ENCODE peak calls at places on chromosomes 4 and X, in ten cellular contexts. One of them, this sample, is unnamed.

GRCh38 chrX:21153503-21153902 is 220.7 kb upstream of the CNKSR2 start:
- DNase-seq in cardiac muscle cell: peak
- DNase-seq in AG09319: no peak
- DNase-seq in memory B cell: no peak
- DNase-seq in substantia nigra: no peak
- DNase-seq in stimulated activated CD4-positive, alpha-beta T cell treated with anti-CD3 and anti-CD28 coated beads, Interleukin-4, amount 100 ng/mL, for 24 hours: no peak
- DNase-seq in CD4-positive, alpha-beta T cell: no peak
- DNase-seq in amniotic stem cell: no peak
- DNase-seq in naive B cell: no peak
- DNase-seq in brain microvascular endothelial cell: peak
- DNase-seq in this sample: no peak

GRCh38 chr4:15654556-15655222 is 468 bp downstream of the FBXL5 start:
- DNase-seq in cardiac muscle cell: peak
- DNase-seq in AG09319: no peak
- DNase-seq in memory B cell: no peak
- DNase-seq in substantia nigra: peak
- DNase-seq in stimulated activated CD4-positive, alpha-beta T cell treated with anti-CD3 and anti-CD28 coated beads, Interleukin-4, amount 100 ng/mL, for 24 hours: peak
- DNase-seq in CD4-positive, alpha-beta T cell: peak
- DNase-seq in amniotic stem cell: no peak
- DNase-seq in naive B cell: no peak
- DNase-seq in brain microvascular endothelial cell: peak
- DNase-seq in this sample: no peak

GRCh38 chrX:7972586-7972985 is 45.4 kb upstream of the PNPLA4 start:
- DNase-seq in cardiac muscle cell: no peak
- DNase-seq in AG09319: no peak
- DNase-seq in memory B cell: no peak
- DNase-seq in substantia nigra: no peak
- DNase-seq in stimulated activated CD4-positive, alpha-beta T cell treated with anti-CD3 and anti-CD28 coated beads, Interleukin-4, amount 100 ng/mL, for 24 hours: no peak
- DNase-seq in CD4-positive, alpha-beta T cell: no peak
- DNase-seq in amniotic stem cell: no peak
- DNase-seq in naive B cell: no peak
- DNase-seq in brain microvascular endothelial cell: no peak
- DNase-seq in this sample: no peak

GRCh38 chrX:154142386-154142785 is 1.7 kb upstream of the OPN1LW start:
- DNase-seq in cardiac muscle cell: no peak
- DNase-seq in AG09319: no peak
- DNase-seq in memory B cell: no peak
- DNase-seq in substantia nigra: no peak
- DNase-seq in stimulated activated CD4-positive, alpha-beta T cell treated with anti-CD3 and anti-CD28 coated beads, Interleukin-4, amount 100 ng/mL, for 24 hours: no peak
- DNase-seq in CD4-positive, alpha-beta T cell: no peak
- DNase-seq in amniotic stem cell: no peak
- DNase-seq in naive B cell: no peak
- DNase-seq in brain microvascular endothelial cell: no peak
- DNase-seq in this sample: no peak

GRCh38 chr4:40829586-40829985 is 79.8 kb downstream of the NSUN7 start:
- DNase-seq in cardiac muscle cell: no peak
- DNase-seq in AG09319: no peak
- DNase-seq in memory B cell: no peak
- DNase-seq in substantia nigra: no peak
- DNase-seq in stimulated activated CD4-positive, alpha-beta T cell treated with anti-CD3 and anti-CD28 coated beads, Interleukin-4, amount 100 ng/mL, for 24 hours: no peak
- DNase-seq in CD4-positive, alpha-beta T cell: no peak
- DNase-seq in amniotic stem cell: no peak
- DNase-seq in naive B cell: no peak
- DNase-seq in brain microvascular endothelial cell: no peak
- DNase-seq in this sample: no peak

GRCh38 chrX:10041383-10041782 is 74.2 kb downstream of the CLDN34 start:
- DNase-seq in cardiac muscle cell: no peak
- DNase-seq in AG09319: no peak
- DNase-seq in memory B cell: no peak
- DNase-seq in substantia nigra: no peak
- DNase-seq in stimulated activated CD4-positive, alpha-beta T cell treated with anti-CD3 and anti-CD28 coated beads, Interleukin-4, amount 100 ng/mL, for 24 hours: no peak
- DNase-seq in CD4-positive, alpha-beta T cell: no peak
- DNase-seq in amniotic stem cell: no peak
- DNase-seq in naive B cell: no peak
- DNase-seq in brain microvascular endothelial cell: no peak
- DNase-seq in this sample: no peak

GRCh38 chr4:56426273-56426672 is 9.1 kb downstream of the PPAT start:
- DNase-seq in cardiac muscle cell: no peak
- DNase-seq in AG09319: no peak
- DNase-seq in memory B cell: no peak
- DNase-seq in substantia nigra: no peak
- DNase-seq in stimulated activated CD4-positive, alpha-beta T cell treated with anti-CD3 and anti-CD28 coated beads, Interleukin-4, amount 100 ng/mL, for 24 hours: no peak
- DNase-seq in CD4-positive, alpha-beta T cell: no peak
- DNase-seq in amniotic stem cell: no peak
- DNase-seq in naive B cell: no peak
- DNase-seq in brain microvascular endothelial cell: no peak
- DNase-seq in this sample: no peak

GRCh38 chrX:44428989-44429627 is 85.6 kb upstream of the EFHC2 start:
- DNase-seq in cardiac muscle cell: no peak
- DNase-seq in AG09319: no peak
- DNase-seq in memory B cell: no peak
- DNase-seq in substantia nigra: no peak
- DNase-seq in stimulated activated CD4-positive, alpha-beta T cell treated with anti-CD3 and anti-CD28 coated beads, Interleukin-4, amount 100 ng/mL, for 24 hours: no peak
- DNase-seq in CD4-positive, alpha-beta T cell: no peak
- DNase-seq in amniotic stem cell: no peak
- DNase-seq in naive B cell: no peak
- DNase-seq in brain microvascular endothelial cell: no peak
- DNase-seq in this sample: no peak

GRCh38 chr4:24274401-24275035 is 309.8 kb downstream of the DHX15 start:
- DNase-seq in cardiac muscle cell: peak
- DNase-seq in AG09319: no peak
- DNase-seq in memory B cell: no peak
- DNase-seq in substantia nigra: no peak
- DNase-seq in stimulated activated CD4-positive, alpha-beta T cell treated with anti-CD3 and anti-CD28 coated beads, Interleukin-4, amount 100 ng/mL, for 24 hours: no peak
- DNase-seq in CD4-positive, alpha-beta T cell: no peak
- DNase-seq in amniotic stem cell: no peak
- DNase-seq in naive B cell: no peak
- DNase-seq in brain microvascular endothelial cell: peak
- DNase-seq in this sample: no peak

GRCh38 chr4:87734084-87734483 is 65.3 kb upstream of the IBSP start:
- DNase-seq in cardiac muscle cell: no peak
- DNase-seq in AG09319: no peak
- DNase-seq in memory B cell: no peak
- DNase-seq in substantia nigra: no peak
- DNase-seq in stimulated activated CD4-positive, alpha-beta T cell treated with anti-CD3 and anti-CD28 coated beads, Interleukin-4, amount 100 ng/mL, for 24 hours: no peak
- DNase-seq in CD4-positive, alpha-beta T cell: no peak
- DNase-seq in amniotic stem cell: no peak
- DNase-seq in naive B cell: no peak
- DNase-seq in brain microvascular endothelial cell: no peak
- DNase-seq in this sample: no peak

GRCh38 chrX:108312938-108313337 is 125.3 kb downstream of the COL4A6 start:
- DNase-seq in cardiac muscle cell: peak
- DNase-seq in AG09319: peak
- DNase-seq in memory B cell: no peak
- DNase-seq in substantia nigra: peak
- DNase-seq in stimulated activated CD4-positive, alpha-beta T cell treated with anti-CD3 and anti-CD28 coated beads, Interleukin-4, amount 100 ng/mL, for 24 hours: no peak
- DNase-seq in CD4-positive, alpha-beta T cell: no peak
- DNase-seq in amniotic stem cell: peak
- DNase-seq in naive B cell: no peak
- DNase-seq in brain microvascular endothelial cell: peak
- DNase-seq in this sample: no peak

GRCh38 chrX:138723301-138723700 is 11.8 kb upstream of the FGF13 start:
- DNase-seq in cardiac muscle cell: no peak
- DNase-seq in AG09319: no peak
- DNase-seq in memory B cell: no peak
- DNase-seq in substantia nigra: no peak
- DNase-seq in stimulated activated CD4-positive, alpha-beta T cell treated with anti-CD3 and anti-CD28 coated beads, Interleukin-4, amount 100 ng/mL, for 24 hours: no peak
- DNase-seq in CD4-positive, alpha-beta T cell: no peak
- DNase-seq in amniotic stem cell: no peak
- DNase-seq in naive B cell: no peak
- DNase-seq in brain microvascular endothelial cell: no peak
- DNase-seq in this sample: no peak

GRCh38 chr4:55673424-55673823 is 37.3 kb upstream of the NMU start:
- DNase-seq in cardiac muscle cell: no peak
- DNase-seq in AG09319: no peak
- DNase-seq in memory B cell: no peak
- DNase-seq in substantia nigra: no peak
- DNase-seq in stimulated activated CD4-positive, alpha-beta T cell treated with anti-CD3 and anti-CD28 coated beads, Interleukin-4, amount 100 ng/mL, for 24 hours: no peak
- DNase-seq in CD4-positive, alpha-beta T cell: no peak
- DNase-seq in amniotic stem cell: no peak
- DNase-seq in naive B cell: no peak
- DNase-seq in brain microvascular endothelial cell: no peak
- DNase-seq in this sample: no peak

GRCh38 chr4:23745377-23745776 is 144.5 kb downstream of the PPARGC1A start:
- DNase-seq in cardiac muscle cell: no peak
- DNase-seq in AG09319: no peak
- DNase-seq in memory B cell: no peak
- DNase-seq in substantia nigra: no peak
- DNase-seq in stimulated activated CD4-positive, alpha-beta T cell treated with anti-CD3 and anti-CD28 coated beads, Interleukin-4, amount 100 ng/mL, for 24 hours: no peak
- DNase-seq in CD4-positive, alpha-beta T cell: no peak
- DNase-seq in amniotic stem cell: no peak
- DNase-seq in naive B cell: no peak
- DNase-seq in brain microvascular endothelial cell: no peak
- DNase-seq in this sample: no peak

GRCh38 chr4:154528866-154529265 is 21.3 kb downstream of the PLRG1 start:
- DNase-seq in cardiac muscle cell: peak
- DNase-seq in AG09319: no peak
- DNase-seq in memory B cell: no peak
- DNase-seq in substantia nigra: no peak
- DNase-seq in stimulated activated CD4-positive, alpha-beta T cell treated with anti-CD3 and anti-CD28 coated beads, Interleukin-4, amount 100 ng/mL, for 24 hours: no peak
- DNase-seq in CD4-positive, alpha-beta T cell: no peak
- DNase-seq in amniotic stem cell: no peak
- DNase-seq in naive B cell: no peak
- DNase-seq in brain microvascular endothelial cell: no peak
- DNase-seq in this sample: no peak

GRCh38 chr4:68373513-68373912 is 23.6 kb upstream of the YTHDC1 start:
- DNase-seq in cardiac muscle cell: peak
- DNase-seq in AG09319: peak
- DNase-seq in memory B cell: peak
- DNase-seq in substantia nigra: peak
- DNase-seq in stimulated activated CD4-positive, alpha-beta T cell treated with anti-CD3 and anti-CD28 coated beads, Interleukin-4, amount 100 ng/mL, for 24 hours: peak
- DNase-seq in CD4-positive, alpha-beta T cell: peak
- DNase-seq in amniotic stem cell: no peak
- DNase-seq in naive B cell: peak
- DNase-seq in brain microvascular endothelial cell: peak
- DNase-seq in this sample: peak

GRCh38 chr4:6887591-6888371 is 21.8 kb upstream of the TBC1D14 start:
- DNase-seq in cardiac muscle cell: no peak
- DNase-seq in AG09319: no peak
- DNase-seq in memory B cell: no peak
- DNase-seq in substantia nigra: no peak
- DNase-seq in stimulated activated CD4-positive, alpha-beta T cell treated with anti-CD3 and anti-CD28 coated beads, Interleukin-4, amount 100 ng/mL, for 24 hours: no peak
- DNase-seq in CD4-positive, alpha-beta T cell: no peak
- DNase-seq in amniotic stem cell: no peak
- DNase-seq in naive B cell: no peak
- DNase-seq in brain microvascular endothelial cell: peak
- DNase-seq in this sample: no peak

GRCh38 chr4:37490391-37491347 is 195.5 kb downstream of the RELL1 start:
- DNase-seq in cardiac muscle cell: no peak
- DNase-seq in AG09319: no peak
- DNase-seq in memory B cell: no peak
- DNase-seq in substantia nigra: no peak
- DNase-seq in stimulated activated CD4-positive, alpha-beta T cell treated with anti-CD3 and anti-CD28 coated beads, Interleukin-4, amount 100 ng/mL, for 24 hours: no peak
- DNase-seq in CD4-positive, alpha-beta T cell: no peak
- DNase-seq in amniotic stem cell: no peak
- DNase-seq in naive B cell: no peak
- DNase-seq in brain microvascular endothelial cell: no peak
- DNase-seq in this sample: no peak

GRCh38 chrX:153521034-153521433 is 3.6 kb downstream of the ATP2B3 start:
- DNase-seq in cardiac muscle cell: no peak
- DNase-seq in AG09319: no peak
- DNase-seq in memory B cell: no peak
- DNase-seq in substantia nigra: peak
- DNase-seq in stimulated activated CD4-positive, alpha-beta T cell treated with anti-CD3 and anti-CD28 coated beads, Interleukin-4, amount 100 ng/mL, for 24 hours: no peak
- DNase-seq in CD4-positive, alpha-beta T cell: no peak
- DNase-seq in amniotic stem cell: no peak
- DNase-seq in naive B cell: no peak
- DNase-seq in brain microvascular endothelial cell: no peak
- DNase-seq in this sample: no peak

GRCh38 chr4:164538061-164538460 is 215.9 kb upstream of the SMIM31 start:
- DNase-seq in cardiac muscle cell: no peak
- DNase-seq in AG09319: no peak
- DNase-seq in memory B cell: no peak
- DNase-seq in substantia nigra: no peak
- DNase-seq in stimulated activated CD4-positive, alpha-beta T cell treated with anti-CD3 and anti-CD28 coated beads, Interleukin-4, amount 100 ng/mL, for 24 hours: no peak
- DNase-seq in CD4-positive, alpha-beta T cell: no peak
- DNase-seq in amniotic stem cell: no peak
- DNase-seq in naive B cell: no peak
- DNase-seq in brain microvascular endothelial cell: no peak
- DNase-seq in this sample: no peak

GRCh38 chr4:181662383-181662782 is 580.8 kb upstream of the TENM3 start:
- DNase-seq in cardiac muscle cell: peak
- DNase-seq in AG09319: no peak
- DNase-seq in memory B cell: no peak
- DNase-seq in substantia nigra: no peak
- DNase-seq in stimulated activated CD4-positive, alpha-beta T cell treated with anti-CD3 and anti-CD28 coated beads, Interleukin-4, amount 100 ng/mL, for 24 hours: no peak
- DNase-seq in CD4-positive, alpha-beta T cell: no peak
- DNase-seq in amniotic stem cell: no peak
- DNase-seq in naive B cell: no peak
- DNase-seq in brain microvascular endothelial cell: peak
- DNase-seq in this sample: no peak